ENCODE peak calls at places on chromosomes 12 and 14, in seven cellular contexts. One of them, this sample, is unnamed.

GRCh38 chr12:5768171-5768879 is 176.7 kb downstream of the ANO2 start:
- DNase-seq in IMR-90: no peak
- DNase-seq in HCT116: no peak
- DNase-seq in mammary epithelial cell: no peak
- DNase-seq in endothelial cell of umbilical vein: peak; percentile 54
- DNase-seq in neural progenitor cell: no peak
- DNase-seq in GM23248: no peak
- DNase-seq in this sample: no peak

GRCh38 chr14:104866451-104867370 is 1.6 kb downstream of the CEP170B start:
- DNase-seq in mammary epithelial cell: no peak
- DNase-seq in IMR-90: no peak
- DNase-seq in HCT116: no peak
- DNase-seq in endothelial cell of umbilical vein: no peak
- DNase-seq in neural progenitor cell: peak; percentile 5
- DNase-seq in GM23248: peak; percentile 28
- DNase-seq in this sample: no peak

GRCh38 chr14:100735271-100735670 is 8.6 kb downstream of the DLK1 start:
- DNase-seq in HCT116: no peak
- DNase-seq in IMR-90: no peak
- DNase-seq in neural progenitor cell: no peak
- DNase-seq in endothelial cell of umbilical vein: no peak
- DNase-seq in GM23248: no peak
- DNase-seq in mammary epithelial cell: no peak
- DNase-seq in this sample: no peak

GRCh38 chr12:77299001-77299400 is 233.6 kb upstream of the E2F7 start:
- DNase-seq in GM23248: peak; percentile 37
- DNase-seq in mammary epithelial cell: no peak
- DNase-seq in HCT116: no peak
- DNase-seq in endothelial cell of umbilical vein: no peak
- DNase-seq in IMR-90: no peak
- DNase-seq in neural progenitor cell: no peak
- DNase-seq in this sample: no peak

GRCh38 chr14:91029451-91030217 is 30.8 kb downstream of the RPS6KA5 start:
- DNase-seq in IMR-90: no peak
- DNase-seq in endothelial cell of umbilical vein: peak; percentile 32
- DNase-seq in HCT116: no peak
- DNase-seq in neural progenitor cell: no peak
- DNase-seq in mammary epithelial cell: no peak
- DNase-seq in GM23248: no peak
- DNase-seq in this sample: no peak

GRCh38 chr12:25151476-25151875 is 43.5 kb downstream of the DNAI7 start:
- DNase-seq in HCT116: no peak
- DNase-seq in neural progenitor cell: peak; percentile 4
- DNase-seq in GM23248: peak; percentile 96
- DNase-seq in IMR-90: peak; percentile 100
- DNase-seq in mammary epithelial cell: peak; percentile 86
- DNase-seq in endothelial cell of umbilical vein: peak; percentile 84
- DNase-seq in this sample: no peak

GRCh38 chr12:127501916-127502315 is 765.1 kb upstream of the TMEM132C start:
- DNase-seq in endothelial cell of umbilical vein: no peak
- DNase-seq in mammary epithelial cell: no peak
- DNase-seq in GM23248: no peak
- DNase-seq in IMR-90: no peak
- DNase-seq in HCT116: no peak
- DNase-seq in neural progenitor cell: no peak
- DNase-seq in this sample: no peak

GRCh38 chr12:922297-922696 is 27.2 kb downstream of the RAD52 start:
- DNase-seq in IMR-90: peak; percentile 45
- DNase-seq in GM23248: no peak
- DNase-seq in endothelial cell of umbilical vein: no peak
- DNase-seq in HCT116: no peak
- DNase-seq in mammary epithelial cell: no peak
- DNase-seq in neural progenitor cell: no peak
- DNase-seq in this sample: no peak

GRCh38 chr12:74043343-74043742 is 494.3 kb upstream of the ATXN7L3B start:
- DNase-seq in HCT116: peak; percentile 55
- DNase-seq in mammary epithelial cell: peak; percentile 98
- DNase-seq in neural progenitor cell: no peak
- DNase-seq in GM23248: peak; percentile 0
- DNase-seq in endothelial cell of umbilical vein: no peak
- DNase-seq in IMR-90: no peak
- DNase-seq in this sample: peak; percentile 99

GRCh38 chr12:109612975-109613502 is 39.4 kb downstream of the MVK start:
- DNase-seq in neural progenitor cell: no peak
- DNase-seq in mammary epithelial cell: peak; percentile 29
- DNase-seq in endothelial cell of umbilical vein: no peak
- DNase-seq in HCT116: no peak
- DNase-seq in GM23248: peak; percentile 45
- DNase-seq in IMR-90: peak; percentile 6
- DNase-seq in this sample: no peak

GRCh38 chr14:90815817-90816662 is at the start of gene TTC7B:
- DNase-seq in IMR-90: peak; percentile 24
- DNase-seq in HCT116: no peak
- DNase-seq in neural progenitor cell: peak; percentile 86
- DNase-seq in endothelial cell of umbilical vein: no peak
- DNase-seq in mammary epithelial cell: peak; percentile 5
- DNase-seq in GM23248: peak; percentile 70
- DNase-seq in this sample: no peak

GRCh38 chr14:90970167-90970600 is 90.3 kb downstream of the RPS6KA5 start:
- DNase-seq in neural progenitor cell: no peak
- DNase-seq in GM23248: no peak
- DNase-seq in mammary epithelial cell: peak; percentile 50
- DNase-seq in endothelial cell of umbilical vein: peak; percentile 58
- DNase-seq in IMR-90: peak; percentile 12
- DNase-seq in HCT116: peak; percentile 95
- DNase-seq in this sample: peak; percentile 77

GRCh38 chr12:49943663-49943945 is 6.9 kb upstream of the AQP2 start:
- DNase-seq in HCT116: no peak
- DNase-seq in endothelial cell of umbilical vein: no peak
- DNase-seq in mammary epithelial cell: no peak
- DNase-seq in GM23248: no peak
- DNase-seq in IMR-90: no peak
- DNase-seq in neural progenitor cell: no peak
- DNase-seq in this sample: no peak

GRCh38 chr14:92456215-92457017 is 57.2 kb upstream of the RIN3 start:
- DNase-seq in GM23248: peak; percentile 90
- DNase-seq in HCT116: peak; percentile 50
- DNase-seq in neural progenitor cell: peak; percentile 83
- DNase-seq in IMR-90: peak; percentile 70
- DNase-seq in mammary epithelial cell: peak; percentile 25
- DNase-seq in endothelial cell of umbilical vein: peak; percentile 66
- DNase-seq in this sample: peak; percentile 35

GRCh38 chr14:89977668-89978067 is 21.9 kb downstream of the TDP1 start:
- DNase-seq in IMR-90: no peak
- DNase-seq in GM23248: no peak
- DNase-seq in mammary epithelial cell: no peak
- DNase-seq in endothelial cell of umbilical vein: no peak
- DNase-seq in HCT116: no peak
- DNase-seq in neural progenitor cell: no peak
- DNase-seq in this sample: no peak

GRCh38 chr14:36498938-36499337 is 21.1 kb downstream of the NKX2-1 start:
- DNase-seq in mammary epithelial cell: no peak
- DNase-seq in neural progenitor cell: no peak
- DNase-seq in HCT116: no peak
- DNase-seq in endothelial cell of umbilical vein: no peak
- DNase-seq in IMR-90: no peak
- DNase-seq in GM23248: no peak
- DNase-seq in this sample: no peak

GRCh38 chr12:50545783-50546182 is 41.0 kb downstream of the DIP2B start:
- DNase-seq in IMR-90: no peak
- DNase-seq in mammary epithelial cell: no peak
- DNase-seq in GM23248: peak; percentile 32
- DNase-seq in endothelial cell of umbilical vein: peak; percentile 19
- DNase-seq in neural progenitor cell: no peak
- DNase-seq in HCT116: no peak
- DNase-seq in this sample: no peak

GRCh38 chr12:22684526-22685118 is 59.7 kb downstream of the ETNK1 start:
- DNase-seq in IMR-90: peak; percentile 59
- DNase-seq in mammary epithelial cell: peak; percentile 14
- DNase-seq in GM23248: peak; percentile 67
- DNase-seq in endothelial cell of umbilical vein: peak; percentile 71
- DNase-seq in HCT116: peak; percentile 22
- DNase-seq in neural progenitor cell: peak; percentile 45
- DNase-seq in this sample: no peak

DNA sequence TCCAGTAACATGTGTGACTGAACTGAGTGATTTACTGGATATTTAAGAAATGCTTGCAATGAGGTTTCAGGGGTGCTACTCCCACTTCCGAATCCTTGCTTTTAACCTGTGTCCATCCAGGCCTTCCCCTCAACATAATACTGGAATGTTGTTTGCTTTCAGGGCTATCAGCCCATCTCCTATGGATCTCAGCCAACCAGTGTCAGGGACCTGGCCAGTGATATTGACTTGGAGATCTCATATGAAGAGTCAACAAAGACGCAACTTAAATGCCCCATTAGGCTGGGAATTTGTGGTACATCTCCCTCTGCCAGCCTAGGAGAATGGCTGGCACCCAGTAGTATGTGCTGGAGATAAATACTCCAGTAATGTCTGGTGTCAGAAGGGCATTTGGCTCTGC is 889 bp upstream of the IFT43 start:
- DNase-seq in GM23248: no peak
- DNase-seq in mammary epithelial cell: no peak
- DNase-seq in IMR-90: no peak
- DNase-seq in neural progenitor cell: no peak
- DNase-seq in HCT116: no peak
- DNase-seq in endothelial cell of umbilical vein: no peak
- DNase-seq in this sample: no peak
- H3K4me2 ChIP-seq in GM23248: no peak overlapping the region
- H3K4me2 ChIP-seq in mammary epithelial cell: no peak overlapping the region
- H3K4me2 ChIP-seq in IMR-90: no peak overlapping the region
- H3K4me2 ChIP-seq in neural progenitor cell: no peak overlapping the region
- H3K4me2 ChIP-seq in HCT116: peak overlapping the region; percentile 94
- H3K4me2 ChIP-seq in endothelial cell of umbilical vein: no peak overlapping the region
- H3K4me2 ChIP-seq in this sample: peak overlapping the region; percentile 85

DNA sequence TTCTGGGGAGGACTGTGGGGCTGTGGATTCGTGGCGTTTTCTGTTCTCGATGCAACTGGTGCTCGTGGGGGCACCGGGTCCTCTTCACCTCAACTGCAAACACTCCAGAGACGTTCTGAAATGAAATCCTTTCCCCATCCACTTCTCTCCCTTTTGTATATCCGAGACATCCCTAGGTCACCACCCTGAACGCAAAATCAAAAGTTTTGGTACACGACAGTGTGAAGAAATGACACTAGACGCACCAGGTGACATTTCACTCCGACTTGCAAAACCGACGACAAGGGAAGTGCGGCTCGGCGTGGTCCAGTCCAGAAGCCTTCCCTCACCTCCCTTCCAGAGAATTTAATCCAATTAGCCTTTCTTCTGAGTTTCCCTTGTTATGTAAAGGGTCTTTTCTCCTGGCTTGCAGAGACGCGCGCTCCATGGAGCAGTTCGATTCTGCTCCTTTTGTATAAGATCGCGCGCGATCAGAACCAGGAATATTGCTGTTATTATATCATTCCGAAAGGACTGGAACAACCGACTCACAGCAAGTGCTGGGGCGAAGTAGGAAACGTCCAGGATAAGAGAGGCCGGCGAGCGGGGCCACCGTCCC is 2.5 kb downstream of the RFX4 start:
- DNase-seq in endothelial cell of umbilical vein: no peak
- DNase-seq in HCT116: no peak
- DNase-seq in GM23248: no peak
- DNase-seq in neural progenitor cell: peak; percentile 82
- DNase-seq in mammary epithelial cell: no peak
- DNase-seq in IMR-90: no peak
- DNase-seq in this sample: no peak
- H3K27me3 ChIP-seq in endothelial cell of umbilical vein: peaks cover 81% of the 10 kb centered on the region
- H3K27me3 ChIP-seq in HCT116: peaks cover 16% of the 10 kb centered on the region
- H3K27me3 ChIP-seq in GM23248: peaks cover 90% of the 10 kb centered on the region
- H3K27me3 ChIP-seq in neural progenitor cell: peaks cover 100% of the 10 kb centered on the region
- H3K27me3 ChIP-seq in mammary epithelial cell: peaks cover 71% of the 10 kb centered on the region
- H3K27me3 ChIP-seq in IMR-90: peaks cover 83% of the 10 kb centered on the region
- H3K27me3 ChIP-seq in this sample: peaks cover 75% of the 10 kb centered on the region

GRCh38 chr12:122519418-122519817 is 7.3 kb downstream of the RSRC2 start:
- DNase-seq in neural progenitor cell: no peak
- DNase-seq in IMR-90: no peak
- DNase-seq in mammary epithelial cell: no peak
- DNase-seq in endothelial cell of umbilical vein: no peak
- DNase-seq in HCT116: no peak
- DNase-seq in GM23248: peak; percentile 38
- DNase-seq in this sample: no peak
- H3K4me3 ChIP-seq in neural progenitor cell: no peak overlapping the region
- H3K4me3 ChIP-seq in IMR-90: no peak overlapping the region
- H3K4me3 ChIP-seq in mammary epithelial cell: no peak overlapping the region
- H3K4me3 ChIP-seq in endothelial cell of umbilical vein: no peak overlapping the region
- H3K4me3 ChIP-seq in HCT116: no peak overlapping the region
- H3K4me3 ChIP-seq in GM23248: no peak overlapping the region
- H3K4me3 ChIP-seq in this sample: no peak overlapping the region

DNA sequence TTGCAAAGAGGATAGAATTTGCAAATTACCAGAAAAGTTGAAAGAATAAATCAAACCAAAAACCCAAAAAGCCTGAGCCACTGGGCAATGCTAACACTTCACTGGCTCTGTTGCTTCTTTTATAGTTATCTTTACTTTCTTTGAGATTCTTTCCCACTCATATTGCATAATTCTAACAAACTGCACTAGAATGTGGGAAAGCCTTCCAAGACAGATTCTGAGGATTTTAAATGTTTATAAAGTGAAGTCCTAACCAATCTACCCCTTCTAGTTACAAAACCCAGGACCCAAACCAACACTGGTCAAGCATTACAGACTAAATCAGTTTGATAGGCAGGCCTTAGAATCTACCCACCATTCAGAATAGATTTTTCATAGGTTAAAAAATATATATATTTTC is 150.9 kb downstream of the MED13L start:
- DNase-seq in mammary epithelial cell: no peak
- DNase-seq in neural progenitor cell: no peak
- DNase-seq in GM23248: peak; percentile 59
- DNase-seq in HCT116: no peak
- DNase-seq in endothelial cell of umbilical vein: no peak
- DNase-seq in IMR-90: peak; percentile 62
- DNase-seq in this sample: no peak
- H3K4me2 ChIP-seq in mammary epithelial cell: peak overlapping the region; percentile 70
- H3K4me2 ChIP-seq in neural progenitor cell: no peak overlapping the region
- H3K4me2 ChIP-seq in GM23248: peak overlapping the region; percentile 59
- H3K4me2 ChIP-seq in HCT116: no peak overlapping the region
- H3K4me2 ChIP-seq in endothelial cell of umbilical vein: no peak overlapping the region
- H3K4me2 ChIP-seq in IMR-90: peak overlapping the region; percentile 3
- H3K4me2 ChIP-seq in this sample: no peak overlapping the region

This sample was measured in PC-9.